ENCODE peak calls at places on chromosomes 2 and 18, in seven cellular contexts. H, F, Y, U, O, M and V are unnamed samples.

GRCh38 chr2:238874330-238875050 is 26.6 kb downstream of the TWIST2 start:
- DNase-seq in H (no peak), F (no peak), Y (no peak), U (peak; percentile 8), O (no peak), M (no peak), V (no peak)

GRCh38 chr2:156999657-157000056 is 257.8 kb upstream of the GALNT5 start:
- DNase-seq in H (no peak), F (no peak), Y (no peak), U (no peak), O (no peak), M (no peak), V (no peak)

GRCh38 chr2:201256001-201256544 is 4.3 kb upstream of the CASP8 start:
- DNase-seq in H (no peak), F (no peak), Y (no peak), U (no peak), O (no peak), M (no peak), V (no peak)

GRCh38 chr2:195613922-195614321 is 43.1 kb upstream of the SLC39A10 start:
- DNase-seq in H (no peak), F (peak; percentile 41), Y (no peak), U (no peak), O (peak; percentile 47), M (no peak), V (no peak)

GRCh38 chr18:63162271-63163014 is 157.1 kb downstream of the BCL2 start:
- DNase-seq in H (no peak), F (no peak), Y (peak; percentile 28), U (no peak), O (no peak), M (no peak), V (no peak)

GRCh38 chr2:141676139-141676538 is 454.7 kb downstream of the LRP1B start:
- DNase-seq in H (no peak), F (no peak), Y (no peak), U (no peak), O (no peak), M (no peak), V (no peak)

GRCh38 chr2:179020156-179020750 is 29.7 kb downstream of the CCDC141 start:
- DNase-seq in H (peak; percentile 23), F (peak; percentile 44), Y (peak; percentile 38), U (no peak), O (no peak), M (no peak), V (peak; percentile 56)

GRCh38 chr2:10798783-10799182 is 13.8 kb downstream of the PDIA6 start:
- DNase-seq in H (no peak), F (no peak), Y (peak; percentile 42), U (no peak), O (no peak), M (no peak), V (no peak)

GRCh38 chr18:61998957-61999356 is 106.2 kb upstream of the RNF152 start:
- DNase-seq in H (no peak), F (no peak), Y (no peak), U (no peak), O (no peak), M (no peak), V (no peak)

GRCh38 chr2:1153959-1154358 is 203.3 kb downstream of the SNTG2 start:
- DNase-seq in H (no peak), F (no peak), Y (no peak), U (peak; percentile 35), O (no peak), M (peak; percentile 65), V (peak; percentile 47)

GRCh38 chr2:121790276-121790956 is 35.0 kb downstream of the TSN start:
- DNase-seq in H (no peak), F (peak; percentile 61), Y (no peak), U (no peak), O (peak; percentile 43), M (no peak), V (no peak)

GRCh38 chr2:128477026-128477820 is 158.6 kb upstream of the HS6ST1 start:
- DNase-seq in H (no peak), F (no peak), Y (no peak), U (no peak), O (no peak), M (no peak), V (no peak)

GRCh38 chr2:226756131-226756530 is 43.5 kb downstream of the IRS1 start:
- DNase-seq in H (no peak), F (peak; percentile 12), Y (no peak), U (no peak), O (peak; percentile 40), M (no peak), V (no peak)
- H3K4me3 ChIP-seq in H (no peak overlapping the region), F (no peak overlapping the region), Y (no peak overlapping the region), U (no peak overlapping the region), O (no peak overlapping the region), M (no peak overlapping the region), V (no peak overlapping the region)

GRCh38 chr2:202460119-202460518 is 84.0 kb downstream of the BMPR2 start:
- DNase-seq in H (no peak), F (no peak), Y (no peak), U (no peak), O (no peak), M (no peak), V (no peak)
- TF ChIP-seq POLR2A in H (no peak), F (no peak), Y (no peak), U (no peak), O (no peak), M (no peak), V (no peak)

GRCh38 chr2:28809927-28810326 is 707 bp upstream of the SPDYA start:
- DNase-seq in H (no peak), F (no peak), Y (peak; percentile 13), U (no peak), O (no peak), M (no peak), V (no peak)
- H3K4me3 ChIP-seq in H (peak overlapping the region; percentile 64), F (no peak overlapping the region), Y (no peak overlapping the region), U (peak overlapping the region; percentile 23), O (peak overlapping the region; percentile 43), M (peak overlapping the region; percentile 53), V (no peak overlapping the region)

DNA sequence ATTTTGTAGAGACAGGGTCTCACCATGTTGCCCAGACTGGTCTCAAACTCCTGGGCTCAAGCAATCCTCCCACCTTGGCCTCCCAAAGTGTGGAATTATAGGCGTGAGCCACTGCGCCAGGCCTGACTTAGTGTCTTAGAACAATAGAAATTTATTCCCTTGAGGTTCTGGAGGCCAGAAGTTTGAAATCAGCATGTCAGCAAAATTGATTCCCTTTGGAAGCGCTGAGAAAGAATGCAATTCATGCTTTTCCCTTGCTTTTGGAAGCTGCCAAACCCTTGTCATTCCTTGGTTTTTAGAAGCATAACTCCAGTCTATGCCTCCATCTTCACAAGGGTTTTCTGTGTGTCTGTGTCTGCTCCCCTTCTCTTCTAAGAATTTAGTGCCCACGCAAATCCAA is 20.7 kb downstream of the ST8SIA3 start:
- DNase-seq in H (no peak), F (no peak), Y (no peak), U (no peak), O (no peak), M (no peak), V (no peak)
- TF ChIP-seq POLR2A in H (no peak), F (no peak), Y (no peak), U (no peak), O (no peak), M (no peak), V (no peak)